ENCODE peak calls at places on chromosome 4, in nine cellular contexts. W, J, C, H, L, T, Q, U and Z are unnamed samples.

GRCh38 chr4:1597021-1597931 is 86.8 kb downstream of the FAM53A start:
- DNase-seq in T (no peak), Q (no peak), U (no peak), L (no peak), W (no peak), C (no peak), J (no peak), H (no peak), Z (no peak)

GRCh38 chr4:1743975-1744374 is 22.7 kb downstream of the TACC3 start:
- DNase-seq in T (no peak), C (no peak), L (no peak), Q (no peak), H (no peak), U (no peak), W (no peak), J (no peak), Z (no peak)

GRCh38 chr4:17523626-17524025 is 8.7 kb downstream of the CLRN2 start:
- DNase-seq in H (no peak), Q (no peak), L (no peak), C (no peak), T (no peak), J (no peak), W (no peak), U (no peak), Z (no peak)

GRCh38 chr4:8730159-8730558 is 137.6 kb downstream of the CPZ start:
- DNase-seq in C (no peak), L (peak; percentile 8), U (no peak), J (no peak), W (no peak), H (no peak), Q (no peak), T (no peak), Z (no peak)

GRCh38 chr4:153576443-153576774 is 107.7 kb upstream of the TLR2 start:
- DNase-seq in L (no peak), J (no peak), U (no peak), H (no peak), W (no peak), Q (no peak), T (no peak), C (no peak), Z (no peak)

GRCh38 chr4:31408136-31408535 is 688.0 kb downstream of the PCDH7 start:
- DNase-seq in H (no peak), W (no peak), U (no peak), Q (no peak), L (no peak), J (no peak), C (no peak), T (no peak), Z (no peak)

GRCh38 chr4:144733566-144733965 is 87.6 kb downstream of the HHIP start:
- DNase-seq in Q (no peak), C (no peak), H (no peak), T (no peak), L (no peak), J (no peak), W (no peak), U (no peak), Z (no peak)

GRCh38 chr4:76652389-76652788 is 217.4 kb downstream of the SHROOM3 start:
- DNase-seq in T (no peak), H (no peak), U (no peak), C (no peak), W (no peak), L (no peak), Q (no peak), J (no peak), Z (no peak)

GRCh38 chr4:161936625-161937133 is 227.1 kb downstream of the FSTL5 start:
- DNase-seq in H (no peak), C (no peak), L (no peak), U (no peak), W (peak; percentile 91), J (no peak), Q (no peak), T (peak; percentile 98), Z (peak; percentile 58)

GRCh38 chr4:173821851-173822250 is 291.8 kb upstream of the HAND2 start:
- DNase-seq in C (no peak), Q (no peak), T (no peak), L (no peak), W (no peak), U (no peak), H (no peak), J (no peak), Z (no peak)

GRCh38 chr4:185508162-185508561 is 27.1 kb downstream of the PDLIM3 start:
- DNase-seq in C (no peak), L (no peak), H (no peak), U (no peak), Q (no peak), J (no peak), T (peak; percentile 84), W (peak; percentile 65), Z (peak; percentile 44)

GRCh38 chr4:1746265-1746691 is 25.0 kb downstream of the TACC3 start:
- DNase-seq in T (no peak), J (peak; percentile 90), H (no peak), U (peak; percentile 80), Q (peak; percentile 84), C (peak; percentile 28), L (peak; percentile 71), W (peak; percentile 59), Z (no peak)

GRCh38 chr4:69576251-69576877 is 63.1 kb downstream of the UGT2A2 start:
- DNase-seq in L (no peak), W (no peak), J (no peak), T (no peak), Q (no peak), C (no peak), U (no peak), H (no peak), Z (no peak)

GRCh38 chr4:106010761-106011160 is 115.5 kb downstream of the NPNT start:
- DNase-seq in L (no peak), U (no peak), T (no peak), W (no peak), J (no peak), Q (no peak), C (no peak), H (no peak), Z (no peak)

GRCh38 chr4:74536557-74536956 is 91.6 kb downstream of the AREG start:
- DNase-seq in L (no peak), W (peak; percentile 46), U (no peak), H (no peak), Q (no peak), T (no peak), C (no peak), J (no peak), Z (no peak)

GRCh38 chr4:44760142-44760898 is 34.0 kb upstream of the GNPDA2 start:
- DNase-seq in C (no peak), U (peak; percentile 6), W (peak; percentile 46), T (peak; percentile 12), Q (peak; percentile 56), H (no peak), L (no peak), J (peak; percentile 34), Z (no peak)

GRCh38 chr4:165118256-165118909 is 5.7 kb upstream of the TMEM192 start:
- DNase-seq in Q (no peak), L (no peak), H (no peak), T (no peak), J (no peak), U (no peak), C (no peak), W (no peak), Z (no peak)

GRCh38 chr4:83660578-83660977 is 124.7 kb downstream of the GPAT3 start:
- DNase-seq in H (no peak), W (no peak), T (no peak), U (no peak), L (no peak), C (no peak), Q (peak; percentile 52), J (no peak), Z (no peak)

GRCh38 chr4:74758521-74758920 is 35.8 kb downstream of the BTC start:
- DNase-seq in L (no peak), T (no peak), H (no peak), J (no peak), Q (no peak), U (no peak), W (no peak), C (no peak), Z (no peak)

DNA sequence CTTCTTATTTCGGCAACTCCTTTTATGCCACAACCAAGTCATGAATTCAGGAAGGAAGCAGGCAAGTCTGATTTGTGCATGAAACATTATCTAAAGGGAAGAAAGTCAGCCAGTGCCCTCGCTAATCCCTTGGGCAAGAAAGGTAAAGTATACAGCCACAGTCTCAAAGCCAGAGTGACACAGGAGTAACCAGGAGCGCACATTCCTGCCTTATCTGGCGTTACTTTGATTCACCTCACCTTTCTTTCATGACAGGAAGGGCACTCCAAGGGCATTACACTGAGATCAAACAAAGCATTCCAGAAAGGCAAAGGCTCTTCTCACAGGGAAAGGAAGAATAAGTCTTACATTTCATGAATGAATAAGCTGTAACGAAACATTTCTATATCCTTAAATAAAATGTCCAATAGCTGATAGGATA is 38.8 kb downstream of the FAT1 start:
- DNase-seq in L (no peak), U (no peak), W (peak; percentile 34), T (no peak), Q (no peak), C (no peak), H (no peak), J (no peak), Z (no peak)
- H3K27ac ChIP-seq in L (peak overlapping the region; percentile 3), U (no peak overlapping the region), W (peak overlapping the region; percentile 64), T (peak overlapping the region; percentile 70), Q (no peak overlapping the region), C (no peak overlapping the region), H (no peak overlapping the region), J (no peak overlapping the region), Z (peak overlapping the region; percentile 49)

GRCh38 chr4:158903079-158903456 is 134.2 kb downstream of the FNIP2 start:
- DNase-seq in U (no peak), L (no peak), W (no peak), C (no peak), T (no peak), J (no peak), Q (no peak), H (no peak), Z (no peak)
- H3K27ac ChIP-seq in U (no peak overlapping the region), L (no peak overlapping the region), W (no peak overlapping the region), C (no peak overlapping the region), T (no peak overlapping the region), J (peak overlapping the region; percentile 83), Q (no peak overlapping the region), H (no peak overlapping the region), Z (no peak overlapping the region)

GRCh38 chr4:186844059-186844681 is 120.5 kb upstream of the FAT1 start:
- DNase-seq in L (no peak), H (no peak), C (no peak), U (no peak), W (no peak), Q (no peak), T (no peak), J (no peak), Z (no peak)
- H3K27ac ChIP-seq in L (peak overlapping the region; percentile 69), H (peak overlapping the region; percentile 56), C (peak overlapping the region; percentile 61), U (no peak overlapping the region), W (no peak overlapping the region), Q (no peak overlapping the region), T (peak overlapping the region; percentile 63), J (peak overlapping the region; percentile 92), Z (peak overlapping the region; percentile 74)

DNA sequence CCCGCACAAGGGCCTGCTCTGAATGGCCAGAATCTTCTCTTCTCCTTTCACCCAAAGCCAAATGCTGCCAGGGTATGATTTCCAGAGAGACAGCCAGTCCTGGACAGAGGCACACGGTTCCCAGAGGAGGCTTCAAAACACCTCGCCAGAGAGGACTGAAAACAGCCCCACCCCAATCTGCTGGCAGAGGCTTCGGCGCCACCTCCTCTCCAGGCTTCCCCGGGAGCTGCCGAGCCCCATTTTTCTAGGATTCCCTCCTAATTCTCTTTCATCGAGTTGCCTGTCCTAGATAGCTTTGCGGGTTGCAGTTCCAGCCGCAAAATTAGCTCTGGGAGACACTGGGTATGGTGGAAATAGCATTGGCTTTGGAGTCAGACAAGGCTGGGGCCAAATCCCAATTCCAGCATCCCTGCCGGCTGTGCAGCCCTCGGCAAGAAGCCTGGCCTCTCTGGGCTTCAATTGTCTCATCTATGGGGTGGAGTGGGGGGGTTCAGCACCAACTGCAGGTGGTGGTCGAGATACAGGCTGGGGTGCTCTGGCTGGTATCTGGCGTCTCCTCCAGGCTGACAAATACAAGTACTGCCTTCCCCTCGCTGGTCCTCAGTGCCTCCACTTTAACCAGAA is 22.6 kb downstream of the PPP2R2C start:
- DNase-seq in L (no peak), U (no peak), Q (no peak), T (no peak), H (no peak), J (no peak), C (no peak), W (no peak), Z (no peak)
- H3K27ac ChIP-seq in L (no peak overlapping the region), U (no peak overlapping the region), Q (no peak overlapping the region), T (no peak overlapping the region), H (no peak overlapping the region), J (no peak overlapping the region), C (no peak overlapping the region), W (no peak overlapping the region), Z (no peak overlapping the region)